ENCODE peak calls at places on chromosomes 3 and 15, in seven cellular contexts. U is left ventricle myocardium inferior, O is mucosa of descending colon, X is heart left ventricle, N is kidney epithelial cell, L is GM06990, B is uterus. D is an unnamed sample.

GRCh38 chr15:35740761-35741160 is 194.8 kb upstream of the DPH6 start:
- DNase-seq in L (no peak), X (no peak), B (no peak), U (no peak), O (no peak), N (no peak), D (no peak)

GRCh38 chr3:50687916-50688315 is 13.2 kb downstream of the DOCK3 start:
- DNase-seq in L (no peak), O (no peak), B (no peak), X (no peak), U (no peak), N (no peak), D (no peak)

GRCh38 chr15:40932146-40932545 is 3.0 kb downstream of the DLL4 start:
- DNase-seq in L (no peak), N (no peak), O (peak; percentile 68), X (no peak), B (no peak), U (no peak), D (no peak)

GRCh38 chr3:113312416-113312815 is 101.1 kb downstream of the BOC start:
- DNase-seq in U (no peak), L (no peak), O (no peak), N (no peak), B (no peak), X (no peak), D (no peak)

GRCh38 chr3:24264748-24265158 is 229.9 kb downstream of the THRB start:
- DNase-seq in O (no peak), X (no peak), L (no peak), N (no peak), B (no peak), U (no peak), D (no peak)

GRCh38 chr3:123042413-123042812 is 14.8 kb upstream of the SEMA5B start:
- DNase-seq in B (no peak), X (no peak), L (no peak), O (no peak), N (no peak), U (no peak), D (no peak)

GRCh38 chr3:99842826-99843589 is 25.3 kb downstream of the CMSS1 start:
- DNase-seq in U (no peak), O (no peak), X (no peak), N (peak; percentile 21), L (no peak), B (no peak), D (no peak)

GRCh38 chr15:68442041-68442440 is 10.1 kb upstream of the ITGA11 start:
- DNase-seq in O (no peak), N (no peak), B (no peak), L (no peak), X (no peak), U (no peak), D (no peak)

GRCh38 chr3:72120806-72121778 is 336.1 kb upstream of the PROK2 start:
- DNase-seq in O (no peak), B (no peak), N (no peak), L (no peak), U (no peak), X (no peak), D (no peak)

GRCh38 chr3:94070341-94070911 is 7.6 kb downstream of the NSUN3 start:
- DNase-seq in B (no peak), N (no peak), U (no peak), X (no peak), L (no peak), O (no peak), D (no peak)

GRCh38 chr15:72846027-72846426 is 62.5 kb upstream of the ADPGK start:
- DNase-seq in B (no peak), U (no peak), O (no peak), X (no peak), L (no peak), N (no peak), D (no peak)

GRCh38 chr3:127174715-127175140 is 18.2 kb upstream of the PRR23E start:
- DNase-seq in U (no peak), B (no peak), O (no peak), X (no peak), L (no peak), N (no peak), D (no peak)

GRCh38 chr3:114217266-114217665 is 20.1 kb downstream of the ZNF80 start:
- DNase-seq in U (no peak), X (no peak), N (no peak), O (no peak), L (no peak), B (no peak), D (no peak)

GRCh38 chr15:66094331-66094730 is 159.2 kb downstream of the MEGF11 start:
- DNase-seq in U (no peak), N (no peak), L (no peak), B (no peak), O (no peak), X (no peak), D (no peak)

GRCh38 chr3:107767897-107768605 is 245.3 kb downstream of the BBX start:
- DNase-seq in B (no peak), N (no peak), O (no peak), L (no peak), X (peak; percentile 8), U (no peak), D (no peak)

GRCh38 chr15:91795281-91795680 is 58.2 kb upstream of the SLCO3A1 start:
- DNase-seq in X (no peak), O (no peak), N (no peak), U (no peak), L (no peak), B (no peak), D (no peak)

GRCh38 chr3:106022913-106023312 is 154.1 kb upstream of the CBLB start:
- DNase-seq in L (no peak), O (no peak), U (no peak), X (no peak), B (no peak), N (no peak), D (no peak)

GRCh38 chr3:189363856-189364255 is 192.1 kb downstream of the TPRG1 start:
- DNase-seq in U (no peak), N (no peak), L (no peak), O (no peak), B (no peak), X (no peak), D (no peak)

GRCh38 chr3:177050466-177051237 is 146.6 kb downstream of the TBL1XR1 start:
- DNase-seq in B (no peak), N (no peak), L (peak; percentile 17), X (no peak), O (no peak), U (no peak), D (no peak)

GRCh38 chr3:12423918-12424634 is 60.2 kb upstream of the TSEN2 start:
- DNase-seq in U (no peak), B (no peak), O (no peak), L (no peak), X (no peak), N (no peak), D (no peak)

GRCh38 chr15:27549796-27550195 is 549.3 kb downstream of the OCA2 start:
- DNase-seq in N (no peak), X (no peak), O (no peak), U (no peak), L (no peak), B (no peak), D (no peak)

GRCh38 chr3:197001106-197001971 is 28.3 kb downstream of the MELTF start:
- DNase-seq in B (no peak), N (no peak), X (peak; percentile 37), U (peak; percentile 10), L (no peak), O (peak; percentile 27), D (no peak)

GRCh38 chr15:75348563-75349350 is 1.9 kb downstream of the NEIL1 start:
- DNase-seq in N (no peak), X (peak; percentile 61), O (peak; percentile 55), B (no peak), U (no peak), L (no peak), D (no peak)

GRCh38 chr15:94305133-94305532 is 73.8 kb downstream of the MCTP2 start:
- DNase-seq in U (no peak), X (no peak), L (peak; percentile 46), N (no peak), O (no peak), B (no peak), D (no peak)

GRCh38 chr3:44942202-44942921 is 33.6 kb downstream of the ZDHHC3 start:
- DNase-seq in L (no peak), O (no peak), X (no peak), N (no peak), U (no peak), B (no peak), D (no peak)

GRCh38 chr15:51649659-51650521 is 27.3 kb upstream of the DMXL2 start:
- DNase-seq in L (peak; percentile 45), N (peak; percentile 31), X (no peak), B (no peak), U (no peak), O (no peak), D (peak; percentile 35)

GRCh38 chr3:23079976-23080375 is 123.2 kb upstream of the UBE2E2 start:
- DNase-seq in U (no peak), B (no peak), L (no peak), N (no peak), X (no peak), O (no peak), D (no peak)

GRCh38 chr3:58529516-58530353 is 7.3 kb downstream of the ACOX2 start:
- DNase-seq in N (no peak), X (no peak), B (no peak), O (peak; percentile 43), U (no peak), L (no peak), D (no peak)

GRCh38 chr3:4907050-4907449 is 72.2 kb upstream of the BHLHE40 start:
- DNase-seq in L (no peak), X (no peak), N (no peak), O (no peak), U (no peak), B (no peak), D (no peak)

GRCh38 chr3:88641033-88641604 is 466.3 kb upstream of the EPHA3 start:
- DNase-seq in U (no peak), L (no peak), B (no peak), O (no peak), X (no peak), N (no peak), D (no peak)
- TF ChIP-seq CTCF in U (peak; percentile 28), L (no peak), B (no peak), O (no peak), X (no peak), N (no peak), D (no peak)

DNA sequence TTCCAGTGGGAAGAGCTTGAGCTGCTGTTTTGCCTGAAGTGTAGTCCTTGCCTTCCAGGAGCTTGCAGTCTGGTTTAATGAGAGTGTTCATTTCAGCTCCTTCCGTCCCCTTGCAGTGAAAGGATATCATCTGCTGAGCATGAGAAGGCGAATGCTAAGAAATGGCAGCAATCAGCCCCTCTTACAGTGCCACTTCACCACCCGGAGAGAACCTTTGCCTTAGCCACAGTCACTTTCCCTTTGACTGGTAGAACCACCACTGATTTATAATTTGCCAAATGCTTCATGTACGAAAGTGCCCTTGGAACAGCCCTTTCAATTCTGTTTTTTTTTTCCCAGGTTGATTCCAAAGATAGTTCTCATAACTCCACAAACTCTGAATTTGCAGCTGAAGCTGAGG is 11.5 kb downstream of the TATDN2 start:
- DNase-seq in B (no peak), U (no peak), N (no peak), X (no peak), O (no peak), L (no peak), D (no peak)
- H3K36me3 ChIP-seq in B (no peaks in the 10 kb centered on the region), U (peaks cover 44% of the 10 kb centered on the region), N (peaks cover 2% of the 10 kb centered on the region), X (peaks cover 33% of the 10 kb centered on the region), O (no peaks in the 10 kb centered on the region), L (peaks cover 15% of the 10 kb centered on the region), D (peaks cover 7% of the 10 kb centered on the region)

GRCh38 chr3:188156051-188156450 is 2.1 kb downstream of the LPP start:
- DNase-seq in X (no peak), O (no peak), B (no peak), U (no peak), N (no peak), L (no peak), D (no peak)
- H3K4me3 ChIP-seq in X (no peak overlapping the region), O (no peak overlapping the region), B (peak overlapping the region; percentile 5), U (peak overlapping the region; percentile 97), N (no peak overlapping the region), L (no peak overlapping the region), D (no peak overlapping the region)

GRCh38 chr15:28935316-28935715 is 49.5 kb downstream of the APBA2 start:
- DNase-seq in N (no peak), B (no peak), L (no peak), O (no peak), U (no peak), X (no peak), D (no peak)
- TF ChIP-seq CTCF in N (peak; percentile 38), B (no peak), L (peak; percentile 64), O (no peak), U (peak; percentile 27), X (no peak), D (peak; percentile 45)

D was measured in BJ.